ENCODE peak calls at places on chromosome 7, in four cellular contexts. W is GM12865, M is Calu3, O is Kasumi-1. G is an unnamed sample.

GRCh38 chr7:156950381-156950858 is 908 bp downstream of the NOM1 start:
- DNase-seq in W (no peak), M (no peak), O (peak; percentile 9), G (no peak)

GRCh38 chr7:137169282-137169698 is 174.2 kb downstream of the PTN start:
- DNase-seq in W (peak; percentile 33), M (peak; percentile 29), O (peak; percentile 37), G (no peak)

GRCh38 chr7:81195033-81195432 is 276.2 kb upstream of the SEMA3C start:
- DNase-seq in W (no peak), M (no peak), O (no peak), G (no peak)

GRCh38 chr7:80401708-80402107 is 110.2 kb downstream of the GNAT3 start:
- DNase-seq in W (no peak), M (no peak), O (no peak), G (no peak)

GRCh38 chr7:87354749-87355148 is 9.3 kb downstream of the CROT start:
- DNase-seq in W (peak; percentile 26), M (no peak), O (peak; percentile 4), G (no peak)

GRCh38 chr7:2646680-2647571 is 15.1 kb downstream of the TTYH3 start:
- DNase-seq in W (no peak), M (no peak), O (no peak), G (no peak)

GRCh38 chr7:100102950-100103840 is 1.8 kb downstream of the AP4M1 start:
- DNase-seq in W (no peak), M (no peak), O (no peak), G (no peak)

GRCh38 chr7:2795906-2796305 is 48.2 kb downstream of the GNA12 start:
- DNase-seq in W (no peak), M (no peak), O (no peak), G (no peak)